ENCODE peak calls at places on chromosomes 3 and 15, in eight cellular contexts. One of them, this sample, is unnamed.

GRCh38 chr15:65208656-65209055 is 2.6 kb downstream of the CILP start:
- DNase-seq in fibroblast of gingiva: no peak
- DNase-seq in GM10248: no peak
- DNase-seq in stimulated activated CD8-positive, alpha-beta memory T cell treated with anti-CD3 and anti-CD28 coated beads, Interleukin-15, amount 100 ng/mL, for 4 hours: no peak
- DNase-seq in cardiac muscle cell: no peak
- DNase-seq in smooth muscle cell of the brain vasculature: no peak
- DNase-seq in K562: no peak
- DNase-seq in fibroblast of pulmonary artery: no peak
- DNase-seq in this sample: no peak

GRCh38 chr3:124373524-124373923 is 356.7 kb upstream of the UMPS start:
- DNase-seq in K562: no peak
- DNase-seq in fibroblast of gingiva: no peak
- DNase-seq in cardiac muscle cell: no peak
- DNase-seq in GM10248: peak
- DNase-seq in fibroblast of pulmonary artery: no peak
- DNase-seq in stimulated activated CD8-positive, alpha-beta memory T cell treated with anti-CD3 and anti-CD28 coated beads, Interleukin-15, amount 100 ng/mL, for 4 hours: no peak
- DNase-seq in smooth muscle cell of the brain vasculature: no peak
- DNase-seq in this sample: no peak

GRCh38 chr3:149042766-149043386 is 43.5 kb downstream of the HLTF start:
- DNase-seq in fibroblast of pulmonary artery: peak
- DNase-seq in fibroblast of gingiva: peak
- DNase-seq in smooth muscle cell of the brain vasculature: no peak
- DNase-seq in stimulated activated CD8-positive, alpha-beta memory T cell treated with anti-CD3 and anti-CD28 coated beads, Interleukin-15, amount 100 ng/mL, for 4 hours: no peak
- DNase-seq in cardiac muscle cell: peak
- DNase-seq in K562: no peak
- DNase-seq in GM10248: peak
- DNase-seq in this sample: no peak

GRCh38 chr3:110568246-110568645 is 503.4 kb upstream of the NECTIN3 start:
- DNase-seq in GM10248: no peak
- DNase-seq in stimulated activated CD8-positive, alpha-beta memory T cell treated with anti-CD3 and anti-CD28 coated beads, Interleukin-15, amount 100 ng/mL, for 4 hours: no peak
- DNase-seq in fibroblast of gingiva: peak
- DNase-seq in cardiac muscle cell: peak
- DNase-seq in K562: no peak
- DNase-seq in smooth muscle cell of the brain vasculature: peak
- DNase-seq in fibroblast of pulmonary artery: peak
- DNase-seq in this sample: no peak

GRCh38 chr3:64985072-64985471 is 297.3 kb upstream of the ADAMTS9 start:
- DNase-seq in smooth muscle cell of the brain vasculature: no peak
- DNase-seq in K562: no peak
- DNase-seq in fibroblast of pulmonary artery: no peak
- DNase-seq in GM10248: no peak
- DNase-seq in fibroblast of gingiva: no peak
- DNase-seq in stimulated activated CD8-positive, alpha-beta memory T cell treated with anti-CD3 and anti-CD28 coated beads, Interleukin-15, amount 100 ng/mL, for 4 hours: no peak
- DNase-seq in cardiac muscle cell: no peak
- DNase-seq in this sample: no peak

GRCh38 chr3:49602877-49603411 is 48.7 kb downstream of the BSN start:
- DNase-seq in fibroblast of gingiva: no peak
- DNase-seq in cardiac muscle cell: no peak
- DNase-seq in stimulated activated CD8-positive, alpha-beta memory T cell treated with anti-CD3 and anti-CD28 coated beads, Interleukin-15, amount 100 ng/mL, for 4 hours: peak
- DNase-seq in K562: no peak
- DNase-seq in GM10248: no peak
- DNase-seq in fibroblast of pulmonary artery: no peak
- DNase-seq in smooth muscle cell of the brain vasculature: no peak
- DNase-seq in this sample: peak

GRCh38 chr3:141699907-141700306 is 38.2 kb upstream of the RNF7 start:
- DNase-seq in fibroblast of gingiva: no peak
- DNase-seq in K562: no peak
- DNase-seq in cardiac muscle cell: no peak
- DNase-seq in smooth muscle cell of the brain vasculature: no peak
- DNase-seq in stimulated activated CD8-positive, alpha-beta memory T cell treated with anti-CD3 and anti-CD28 coated beads, Interleukin-15, amount 100 ng/mL, for 4 hours: no peak
- DNase-seq in GM10248: no peak
- DNase-seq in fibroblast of pulmonary artery: peak
- DNase-seq in this sample: no peak

GRCh38 chr3:177569823-177570657 is 372.8 kb upstream of the TBL1XR1 start:
- DNase-seq in GM10248: no peak
- DNase-seq in smooth muscle cell of the brain vasculature: no peak
- DNase-seq in cardiac muscle cell: no peak
- DNase-seq in stimulated activated CD8-positive, alpha-beta memory T cell treated with anti-CD3 and anti-CD28 coated beads, Interleukin-15, amount 100 ng/mL, for 4 hours: no peak
- DNase-seq in fibroblast of pulmonary artery: no peak
- DNase-seq in fibroblast of gingiva: peak
- DNase-seq in K562: no peak
- DNase-seq in this sample: no peak

GRCh38 chr15:85865070-85865684 is 70.5 kb upstream of the KLHL25 start:
- DNase-seq in smooth muscle cell of the brain vasculature: no peak
- DNase-seq in stimulated activated CD8-positive, alpha-beta memory T cell treated with anti-CD3 and anti-CD28 coated beads, Interleukin-15, amount 100 ng/mL, for 4 hours: no peak
- DNase-seq in fibroblast of pulmonary artery: peak
- DNase-seq in K562: peak
- DNase-seq in GM10248: peak
- DNase-seq in cardiac muscle cell: peak
- DNase-seq in fibroblast of gingiva: peak
- DNase-seq in this sample: peak

GRCh38 chr15:28942046-28942445 is 56.3 kb downstream of the APBA2 start:
- DNase-seq in fibroblast of gingiva: no peak
- DNase-seq in fibroblast of pulmonary artery: no peak
- DNase-seq in cardiac muscle cell: no peak
- DNase-seq in K562: no peak
- DNase-seq in GM10248: no peak
- DNase-seq in stimulated activated CD8-positive, alpha-beta memory T cell treated with anti-CD3 and anti-CD28 coated beads, Interleukin-15, amount 100 ng/mL, for 4 hours: no peak
- DNase-seq in smooth muscle cell of the brain vasculature: no peak
- DNase-seq in this sample: no peak

GRCh38 chr3:11136116-11136515 is 18.2 kb upstream of the HRH1 start:
- DNase-seq in K562: no peak
- DNase-seq in stimulated activated CD8-positive, alpha-beta memory T cell treated with anti-CD3 and anti-CD28 coated beads, Interleukin-15, amount 100 ng/mL, for 4 hours: no peak
- DNase-seq in fibroblast of pulmonary artery: peak
- DNase-seq in smooth muscle cell of the brain vasculature: no peak
- DNase-seq in cardiac muscle cell: peak
- DNase-seq in fibroblast of gingiva: peak
- DNase-seq in GM10248: no peak
- DNase-seq in this sample: no peak

GRCh38 chr3:22765679-22766078 is 437.4 kb upstream of the UBE2E2 start:
- DNase-seq in K562: no peak
- DNase-seq in smooth muscle cell of the brain vasculature: no peak
- DNase-seq in fibroblast of pulmonary artery: no peak
- DNase-seq in fibroblast of gingiva: no peak
- DNase-seq in GM10248: no peak
- DNase-seq in cardiac muscle cell: no peak
- DNase-seq in stimulated activated CD8-positive, alpha-beta memory T cell treated with anti-CD3 and anti-CD28 coated beads, Interleukin-15, amount 100 ng/mL, for 4 hours: no peak
- DNase-seq in this sample: no peak

GRCh38 chr15:85401108-85401765 is 20.8 kb downstream of the AKAP13 start:
- DNase-seq in GM10248: no peak
- DNase-seq in cardiac muscle cell: no peak
- DNase-seq in K562: no peak
- DNase-seq in smooth muscle cell of the brain vasculature: no peak
- DNase-seq in fibroblast of gingiva: no peak
- DNase-seq in stimulated activated CD8-positive, alpha-beta memory T cell treated with anti-CD3 and anti-CD28 coated beads, Interleukin-15, amount 100 ng/mL, for 4 hours: no peak
- DNase-seq in fibroblast of pulmonary artery: no peak
- DNase-seq in this sample: no peak

GRCh38 chr3:41194701-41195100 is 4.6 kb upstream of the CTNNB1 start:
- DNase-seq in stimulated activated CD8-positive, alpha-beta memory T cell treated with anti-CD3 and anti-CD28 coated beads, Interleukin-15, amount 100 ng/mL, for 4 hours: no peak
- DNase-seq in fibroblast of gingiva: no peak
- DNase-seq in smooth muscle cell of the brain vasculature: no peak
- DNase-seq in cardiac muscle cell: no peak
- DNase-seq in fibroblast of pulmonary artery: no peak
- DNase-seq in GM10248: no peak
- DNase-seq in K562: no peak
- DNase-seq in this sample: no peak

GRCh38 chr15:45458746-45459403 is 63.7 kb downstream of the SLC30A4 start:
- DNase-seq in fibroblast of gingiva: peak
- DNase-seq in fibroblast of pulmonary artery: peak
- DNase-seq in cardiac muscle cell: peak
- DNase-seq in stimulated activated CD8-positive, alpha-beta memory T cell treated with anti-CD3 and anti-CD28 coated beads, Interleukin-15, amount 100 ng/mL, for 4 hours: peak
- DNase-seq in GM10248: peak
- DNase-seq in K562: peak
- DNase-seq in smooth muscle cell of the brain vasculature: no peak
- DNase-seq in this sample: peak

GRCh38 chr3:46713898-46714552 is 3.6 kb downstream of the PRSS50 start:
- DNase-seq in smooth muscle cell of the brain vasculature: no peak
- DNase-seq in GM10248: peak
- DNase-seq in stimulated activated CD8-positive, alpha-beta memory T cell treated with anti-CD3 and anti-CD28 coated beads, Interleukin-15, amount 100 ng/mL, for 4 hours: no peak
- DNase-seq in fibroblast of pulmonary artery: no peak
- DNase-seq in fibroblast of gingiva: no peak
- DNase-seq in K562: no peak
- DNase-seq in cardiac muscle cell: no peak
- DNase-seq in this sample: peak

GRCh38 chr15:92073044-92073785 is 219.7 kb downstream of the SLCO3A1 start:
- DNase-seq in K562: no peak
- DNase-seq in fibroblast of pulmonary artery: peak
- DNase-seq in stimulated activated CD8-positive, alpha-beta memory T cell treated with anti-CD3 and anti-CD28 coated beads, Interleukin-15, amount 100 ng/mL, for 4 hours: no peak
- DNase-seq in cardiac muscle cell: peak
- DNase-seq in GM10248: no peak
- DNase-seq in fibroblast of gingiva: peak
- DNase-seq in smooth muscle cell of the brain vasculature: no peak
- DNase-seq in this sample: no peak

GRCh38 chr3:149971403-149972075 is 844 bp upstream of the PFN2 start:
- DNase-seq in K562: peak
- DNase-seq in fibroblast of gingiva: no peak
- DNase-seq in smooth muscle cell of the brain vasculature: no peak
- DNase-seq in fibroblast of pulmonary artery: peak
- DNase-seq in cardiac muscle cell: no peak
- DNase-seq in stimulated activated CD8-positive, alpha-beta memory T cell treated with anti-CD3 and anti-CD28 coated beads, Interleukin-15, amount 100 ng/mL, for 4 hours: no peak
- DNase-seq in GM10248: peak
- DNase-seq in this sample: no peak

GRCh38 chr3:112610121-112610520 is 30.8 kb downstream of the CCDC80 start:
- DNase-seq in GM10248: no peak
- DNase-seq in cardiac muscle cell: peak
- DNase-seq in stimulated activated CD8-positive, alpha-beta memory T cell treated with anti-CD3 and anti-CD28 coated beads, Interleukin-15, amount 100 ng/mL, for 4 hours: no peak
- DNase-seq in fibroblast of gingiva: peak
- DNase-seq in fibroblast of pulmonary artery: peak
- DNase-seq in K562: no peak
- DNase-seq in smooth muscle cell of the brain vasculature: no peak
- DNase-seq in this sample: no peak

GRCh38 chr3:69761896-69762789 is 22.9 kb downstream of the MITF start:
- DNase-seq in K562: no peak
- DNase-seq in fibroblast of pulmonary artery: peak
- DNase-seq in cardiac muscle cell: peak
- DNase-seq in stimulated activated CD8-positive, alpha-beta memory T cell treated with anti-CD3 and anti-CD28 coated beads, Interleukin-15, amount 100 ng/mL, for 4 hours: no peak
- DNase-seq in smooth muscle cell of the brain vasculature: no peak
- DNase-seq in fibroblast of gingiva: peak
- DNase-seq in GM10248: no peak
- DNase-seq in this sample: no peak

GRCh38 chr3:118126751-118127150 is 907.9 kb downstream of the IGSF11 start:
- DNase-seq in smooth muscle cell of the brain vasculature: no peak
- DNase-seq in fibroblast of gingiva: no peak
- DNase-seq in cardiac muscle cell: no peak
- DNase-seq in K562: no peak
- DNase-seq in fibroblast of pulmonary artery: no peak
- DNase-seq in GM10248: no peak
- DNase-seq in stimulated activated CD8-positive, alpha-beta memory T cell treated with anti-CD3 and anti-CD28 coated beads, Interleukin-15, amount 100 ng/mL, for 4 hours: no peak
- DNase-seq in this sample: no peak

GRCh38 chr15:39455502-39455991 is 125.3 kb upstream of the THBS1 start:
- DNase-seq in fibroblast of pulmonary artery: peak
- DNase-seq in GM10248: no peak
- DNase-seq in cardiac muscle cell: peak
- DNase-seq in fibroblast of gingiva: peak
- DNase-seq in K562: peak
- DNase-seq in stimulated activated CD8-positive, alpha-beta memory T cell treated with anti-CD3 and anti-CD28 coated beads, Interleukin-15, amount 100 ng/mL, for 4 hours: no peak
- DNase-seq in smooth muscle cell of the brain vasculature: no peak
- DNase-seq in this sample: no peak

GRCh38 chr15:94844533-94845390 is 613.4 kb downstream of the MCTP2 start:
- DNase-seq in K562: peak
- DNase-seq in stimulated activated CD8-positive, alpha-beta memory T cell treated with anti-CD3 and anti-CD28 coated beads, Interleukin-15, amount 100 ng/mL, for 4 hours: no peak
- DNase-seq in smooth muscle cell of the brain vasculature: no peak
- DNase-seq in GM10248: no peak
- DNase-seq in fibroblast of pulmonary artery: peak
- DNase-seq in cardiac muscle cell: peak
- DNase-seq in fibroblast of gingiva: peak
- DNase-seq in this sample: peak

GRCh38 chr3:120615863-120616599 is 19.9 kb downstream of the NDUFB4 start:
- DNase-seq in fibroblast of gingiva: peak
- DNase-seq in stimulated activated CD8-positive, alpha-beta memory T cell treated with anti-CD3 and anti-CD28 coated beads, Interleukin-15, amount 100 ng/mL, for 4 hours: no peak
- DNase-seq in K562: no peak
- DNase-seq in GM10248: no peak
- DNase-seq in fibroblast of pulmonary artery: peak
- DNase-seq in cardiac muscle cell: peak
- DNase-seq in smooth muscle cell of the brain vasculature: no peak
- DNase-seq in this sample: no peak

GRCh38 chr15:98143116-98143515 is 182.6 kb downstream of the ARRDC4 start:
- DNase-seq in cardiac muscle cell: no peak
- DNase-seq in smooth muscle cell of the brain vasculature: no peak
- DNase-seq in GM10248: no peak
- DNase-seq in fibroblast of gingiva: no peak
- DNase-seq in fibroblast of pulmonary artery: no peak
- DNase-seq in stimulated activated CD8-positive, alpha-beta memory T cell treated with anti-CD3 and anti-CD28 coated beads, Interleukin-15, amount 100 ng/mL, for 4 hours: no peak
- DNase-seq in K562: no peak
- DNase-seq in this sample: no peak

GRCh38 chr3:71456155-71456554 is 127.4 kb downstream of the FOXP1 start:
- DNase-seq in fibroblast of gingiva: no peak
- DNase-seq in fibroblast of pulmonary artery: no peak
- DNase-seq in GM10248: no peak
- DNase-seq in stimulated activated CD8-positive, alpha-beta memory T cell treated with anti-CD3 and anti-CD28 coated beads, Interleukin-15, amount 100 ng/mL, for 4 hours: no peak
- DNase-seq in cardiac muscle cell: peak
- DNase-seq in K562: no peak
- DNase-seq in smooth muscle cell of the brain vasculature: no peak
- DNase-seq in this sample: no peak

GRCh38 chr3:186477876-186478275 is 66.3 kb downstream of the CRYGS start:
- DNase-seq in GM10248: no peak
- DNase-seq in cardiac muscle cell: no peak
- DNase-seq in stimulated activated CD8-positive, alpha-beta memory T cell treated with anti-CD3 and anti-CD28 coated beads, Interleukin-15, amount 100 ng/mL, for 4 hours: no peak
- DNase-seq in K562: no peak
- DNase-seq in fibroblast of pulmonary artery: no peak
- DNase-seq in smooth muscle cell of the brain vasculature: no peak
- DNase-seq in fibroblast of gingiva: no peak
- DNase-seq in this sample: no peak

GRCh38 chr3:50806806-50807205 is 132.1 kb downstream of the DOCK3 start:
- DNase-seq in cardiac muscle cell: no peak
- DNase-seq in fibroblast of pulmonary artery: no peak
- DNase-seq in smooth muscle cell of the brain vasculature: no peak
- DNase-seq in GM10248: no peak
- DNase-seq in K562: no peak
- DNase-seq in fibroblast of gingiva: no peak
- DNase-seq in stimulated activated CD8-positive, alpha-beta memory T cell treated with anti-CD3 and anti-CD28 coated beads, Interleukin-15, amount 100 ng/mL, for 4 hours: no peak
- DNase-seq in this sample: peak

GRCh38 chr15:39156166-39156565 is 424.7 kb upstream of the THBS1 start:
- DNase-seq in smooth muscle cell of the brain vasculature: no peak
- DNase-seq in fibroblast of gingiva: peak
- DNase-seq in K562: no peak
- DNase-seq in cardiac muscle cell: no peak
- DNase-seq in GM10248: no peak
- DNase-seq in stimulated activated CD8-positive, alpha-beta memory T cell treated with anti-CD3 and anti-CD28 coated beads, Interleukin-15, amount 100 ng/mL, for 4 hours: no peak
- DNase-seq in fibroblast of pulmonary artery: no peak
- DNase-seq in this sample: no peak

GRCh38 chr3:124829175-124829818 is 57.9 kb downstream of the ITGB5 start:
- DNase-seq in smooth muscle cell of the brain vasculature: no peak
- DNase-seq in K562: no peak
- DNase-seq in GM10248: no peak
- DNase-seq in fibroblast of gingiva: no peak
- DNase-seq in fibroblast of pulmonary artery: no peak
- DNase-seq in cardiac muscle cell: no peak
- DNase-seq in stimulated activated CD8-positive, alpha-beta memory T cell treated with anti-CD3 and anti-CD28 coated beads, Interleukin-15, amount 100 ng/mL, for 4 hours: no peak
- DNase-seq in this sample: no peak

GRCh38 chr15:101062471-101063171 is 143.5 kb downstream of the LRRK1 start:
- DNase-seq in stimulated activated CD8-positive, alpha-beta memory T cell treated with anti-CD3 and anti-CD28 coated beads, Interleukin-15, amount 100 ng/mL, for 4 hours: no peak
- DNase-seq in cardiac muscle cell: no peak
- DNase-seq in GM10248: peak
- DNase-seq in fibroblast of pulmonary artery: no peak
- DNase-seq in smooth muscle cell of the brain vasculature: no peak
- DNase-seq in K562: no peak
- DNase-seq in fibroblast of gingiva: no peak
- DNase-seq in this sample: no peak

GRCh38 chr3:102096066-102096465 is 246.8 kb downstream of the NFKBIZ start:
- DNase-seq in stimulated activated CD8-positive, alpha-beta memory T cell treated with anti-CD3 and anti-CD28 coated beads, Interleukin-15, amount 100 ng/mL, for 4 hours: no peak
- DNase-seq in cardiac muscle cell: no peak
- DNase-seq in K562: no peak
- DNase-seq in GM10248: no peak
- DNase-seq in smooth muscle cell of the brain vasculature: no peak
- DNase-seq in fibroblast of gingiva: no peak
- DNase-seq in fibroblast of pulmonary artery: no peak
- DNase-seq in this sample: no peak

This sample was measured in Calu3.